ENCODE peak calls at places on chromosomes 7 and 10, in ten cellular contexts. M is tibial nerve; O is A549; K is GM10248; W is fibroblast of mammary gland; G is K562; A is WTC11; Z is HFFc6; U is CD8-positive, alpha-beta T cell; F is OCI-LY7. L is an unnamed sample.

GRCh38 chr7:145557805-145558204 is 558.8 kb upstream of the CNTNAP2 start:
- DNase-seq in M (no peak), O (no peak), K (no peak), W (no peak), G (no peak), A (no peak), Z (no peak), U (no peak), F (no peak), L (no peak)

GRCh38 chr10:127033569-127034175 is 128.4 kb downstream of the DOCK1 start:
- DNase-seq in M (no peak), O (no peak), K (no peak), W (no peak), G (no peak), A (no peak), Z (no peak), U (no peak), F (no peak), L (no peak)

GRCh38 chr7:699260-700170 is 27.0 kb upstream of the DNAAF5 start:
- DNase-seq in M (no peak), O (no peak), K (no peak), W (no peak), G (no peak), A (no peak), Z (no peak), U (no peak), F (no peak), L (no peak)

GRCh38 chr7:107917770-107918651 is 27.0 kb downstream of the DLD start:
- DNase-seq in M (no peak), O (no peak), K (no peak), W (peak), G (no peak), A (no peak), Z (no peak), U (no peak), F (no peak), L (no peak)

GRCh38 chr7:64888561-64888900 is 14.5 kb upstream of the ZNF273 start:
- DNase-seq in M (no peak), O (no peak), K (no peak), W (no peak), G (no peak), A (no peak), Z (no peak), U (no peak), F (no peak), L (peak)

GRCh38 chr10:36187382-36188042 is 545.4 kb upstream of the FZD8 start:
- DNase-seq in M (no peak), O (no peak), K (no peak), W (no peak), G (no peak), A (no peak), Z (no peak), U (no peak), F (no peak), L (no peak)

GRCh38 chr7:2722591-2722990 is 34.6 kb downstream of the AMZ1 start:
- DNase-seq in M (no peak), O (no peak), K (no peak), W (no peak), G (no peak), A (no peak), Z (no peak), U (no peak), F (no peak), L (no peak)

GRCh38 chr7:13778967-13779366 is 210.5 kb downstream of the ETV1 start:
- DNase-seq in M (no peak), O (no peak), K (no peak), W (peak), G (no peak), A (no peak), Z (peak), U (no peak), F (no peak), L (no peak)

GRCh38 chr7:137399827-137400823 is 56.6 kb upstream of the PTN start:
- DNase-seq in M (no peak), O (no peak), K (no peak), W (peak), G (no peak), A (no peak), Z (peak), U (no peak), F (no peak), L (no peak)

GRCh38 chr10:13234172-13234571 is at the start of gene UCMA:
- DNase-seq in M (no peak), O (no peak), K (peak), W (no peak), G (no peak), A (no peak), Z (no peak), U (no peak), F (no peak), L (no peak)

GRCh38 chr7:43612128-43612527 is 29.2 kb downstream of the STK17A start:
- DNase-seq in M (no peak), O (no peak), K (no peak), W (peak), G (no peak), A (no peak), Z (no peak), U (no peak), F (no peak), L (no peak)

GRCh38 chr7:5602734-5603133 is 178.7 kb downstream of the RNF216 start:
- DNase-seq in M (no peak), O (no peak), K (no peak), W (no peak), G (no peak), A (no peak), Z (no peak), U (no peak), F (no peak), L (no peak)

GRCh38 chr10:26437637-26438461 is at the start of gene APBB1IP:
- DNase-seq in M (peak), O (no peak), K (peak), W (peak), G (no peak), A (peak), Z (peak), U (peak), F (peak), L (no peak)

GRCh38 chr10:103720328-103720963 is 134.9 kb downstream of the SH3PXD2A start:
- DNase-seq in M (no peak), O (no peak), K (no peak), W (no peak), G (no peak), A (no peak), Z (no peak), U (no peak), F (no peak), L (no peak)

GRCh38 chr7:30301751-30302150 is 17.4 kb downstream of the ZNRF2 start:
- DNase-seq in M (no peak), O (no peak), K (no peak), W (no peak), G (no peak), A (peak), Z (no peak), U (no peak), F (no peak), L (no peak)

GRCh38 chr10:86711237-86711956 is 43.1 kb downstream of the LDB3 start:
- DNase-seq in M (peak), O (peak), K (peak), W (peak), G (peak), A (peak), Z (peak), U (peak), F (peak), L (peak)

GRCh38 chr7:79180533-79180932 is 272.9 kb downstream of the MAGI2 start:
- DNase-seq in M (no peak), O (no peak), K (no peak), W (peak), G (no peak), A (no peak), Z (no peak), U (no peak), F (no peak), L (no peak)

GRCh38 chr10:32015386-32015785 is 40.8 kb downstream of the KIF5B start:
- DNase-seq in M (no peak), O (no peak), K (no peak), W (no peak), G (no peak), A (no peak), Z (no peak), U (no peak), F (no peak), L (no peak)

GRCh38 chr10:88505265-88505664 is 77.9 kb downstream of the RNLS start:
- DNase-seq in M (no peak), O (no peak), K (no peak), W (no peak), G (no peak), A (no peak), Z (no peak), U (no peak), F (no peak), L (no peak)

GRCh38 chr10:112471878-112472487 is 25.0 kb downstream of the VTI1A start:
- DNase-seq in M (no peak), O (peak), K (peak), W (peak), G (peak), A (no peak), Z (peak), U (no peak), F (peak), L (peak)

GRCh38 chr10:112525215-112525614 is 78.2 kb downstream of the VTI1A start:
- DNase-seq in M (no peak), O (no peak), K (no peak), W (peak), G (no peak), A (no peak), Z (no peak), U (no peak), F (no peak), L (no peak)

GRCh38 chr10:84340187-84340586 is 11.8 kb downstream of the CCSER2 start:
- DNase-seq in M (no peak), O (no peak), K (no peak), W (no peak), G (no peak), A (no peak), Z (no peak), U (no peak), F (no peak), L (no peak)

GRCh38 chr10:8296090-8296741 is 241.7 kb downstream of the GATA3 start:
- DNase-seq in M (no peak), O (no peak), K (no peak), W (no peak), G (no peak), A (peak), Z (no peak), U (no peak), F (no peak), L (no peak)

GRCh38 chr7:152402384-152403250 is 33.2 kb downstream of the KMT2C start:
- DNase-seq in M (no peak), O (no peak), K (no peak), W (no peak), G (no peak), A (no peak), Z (no peak), U (no peak), F (no peak), L (no peak)

GRCh38 chr7:6360841-6361240 is 86.9 kb downstream of the DAGLB start:
- DNase-seq in M (no peak), O (no peak), K (no peak), W (no peak), G (no peak), A (no peak), Z (no peak), U (no peak), F (no peak), L (no peak)

GRCh38 chr10:114022292-114022691 is 21.4 kb upstream of the ADRB1 start:
- DNase-seq in M (no peak), O (no peak), K (no peak), W (peak), G (no peak), A (no peak), Z (no peak), U (no peak), F (no peak), L (no peak)

GRCh38 chr10:119251315-119251708 is 43.9 kb downstream of the GRK5 start:
- DNase-seq in M (no peak), O (no peak), K (no peak), W (peak), G (peak), A (no peak), Z (peak), U (no peak), F (no peak), L (no peak)

GRCh38 chr7:101395376-101395775 is 32.7 kb downstream of the COL26A1 start:
- DNase-seq in M (no peak), O (no peak), K (no peak), W (no peak), G (no peak), A (no peak), Z (no peak), U (no peak), F (no peak), L (no peak)

GRCh38 chr10:102624094-102624493 is 20.2 kb upstream of the TRIM8 start:
- DNase-seq in M (no peak), O (no peak), K (no peak), W (no peak), G (no peak), A (no peak), Z (no peak), U (no peak), F (no peak), L (no peak)

GRCh38 chr10:104300002-104300735 is 31.2 kb downstream of the GSTO2 start:
- DNase-seq in M (no peak), O (no peak), K (no peak), W (peak), G (no peak), A (no peak), Z (peak), U (no peak), F (no peak), L (no peak)

GRCh38 chr10:110758898-110759297 is 112.8 kb upstream of the PDCD4 start:
- DNase-seq in M (no peak), O (no peak), K (no peak), W (peak), G (no peak), A (no peak), Z (peak), U (no peak), F (no peak), L (no peak)

GRCh38 chr7:53422291-53422690 is 386.9 kb downstream of the POM121L12 start:
- DNase-seq in M (no peak), O (no peak), K (no peak), W (no peak), G (no peak), A (no peak), Z (no peak), U (no peak), F (no peak), L (no peak)

GRCh38 chr7:102122026-102122425 is 164.6 kb upstream of the SH2B2 start:
- DNase-seq in M (no peak), O (peak), K (peak), W (peak), G (no peak), A (no peak), Z (peak), U (no peak), F (peak), L (no peak)

DNA sequence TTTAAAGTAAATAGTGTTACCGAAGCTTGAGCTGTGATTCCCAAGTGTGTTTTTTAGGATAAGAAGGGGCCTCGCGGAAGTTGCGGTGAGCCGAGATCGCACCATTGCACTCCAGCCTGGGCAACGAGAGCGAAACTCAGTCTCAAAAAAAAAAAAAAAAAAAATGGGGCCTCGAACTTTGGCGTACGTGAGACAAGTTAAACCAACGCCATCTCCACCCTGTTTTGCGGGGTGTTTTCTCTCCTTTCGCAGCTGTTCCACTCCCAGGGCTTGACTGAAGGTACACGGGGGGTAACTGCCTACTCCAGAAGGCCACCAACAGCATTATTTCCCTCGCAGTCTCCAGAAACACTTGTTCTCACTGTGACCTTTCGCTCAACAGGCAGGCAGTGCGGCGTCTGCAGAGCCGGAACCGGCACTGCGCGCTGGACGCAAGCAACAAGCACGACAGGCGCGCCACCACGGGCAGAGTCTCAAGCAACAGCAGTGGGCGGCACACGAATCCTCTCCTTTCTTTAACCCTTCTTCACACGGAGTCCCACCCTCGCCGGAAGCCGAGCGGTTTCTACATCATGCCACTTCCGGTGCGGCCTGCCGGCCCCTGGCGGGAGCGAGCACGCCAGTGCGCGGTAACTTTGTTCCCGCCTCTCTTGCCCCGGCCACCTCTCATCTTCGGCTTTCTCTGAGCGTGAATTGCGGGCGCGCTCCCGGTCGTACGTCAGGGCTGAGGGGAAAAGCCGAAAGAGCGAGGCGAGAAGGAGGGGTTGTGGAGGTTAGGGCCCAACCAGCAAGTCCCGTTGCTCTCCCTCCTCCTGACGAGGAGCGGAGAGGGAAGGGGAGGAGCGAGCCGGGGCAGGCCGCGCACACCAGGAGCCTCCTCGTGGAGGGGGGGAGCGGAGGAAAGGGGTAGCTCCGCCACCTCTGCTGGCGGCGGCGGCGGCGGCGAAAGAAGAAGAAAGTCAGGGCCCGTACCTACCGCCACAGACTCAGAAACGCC is 826 bp upstream of the CDK13 start:
- DNase-seq in M (peak), O (peak), K (peak), W (peak), G (peak), A (peak), Z (peak), U (peak), F (peak), L (peak)
- TF ChIP-seq CTCF in M (no peak), O (no peak), K (no peak), W (no peak), G (peak), A (no peak), Z (no peak), U (no peak), F (no peak), L (no peak)

DNA sequence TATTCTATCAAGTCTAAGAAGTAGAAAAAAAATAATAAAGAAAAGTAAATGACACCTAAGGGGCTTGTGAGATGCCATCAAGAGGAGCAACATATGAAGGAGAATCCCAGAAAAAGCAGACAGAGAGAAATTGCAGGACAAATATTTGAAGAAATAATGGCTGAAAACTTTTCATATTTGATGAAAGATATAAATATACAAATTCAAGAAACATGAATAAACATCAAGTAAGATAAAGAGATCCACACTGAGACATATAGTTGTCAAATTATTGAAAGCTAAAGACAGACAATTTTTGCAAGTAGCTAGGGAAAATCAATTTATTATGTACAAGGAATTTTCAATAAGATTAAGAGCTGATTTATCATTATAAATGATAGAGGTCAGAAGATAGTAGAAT is 558.0 kb downstream of the ZWINT start:
- DNase-seq in M (no peak), O (no peak), K (no peak), W (no peak), G (no peak), A (no peak), Z (no peak), U (no peak), F (no peak), L (no peak)
- TF ChIP-seq CTCF in M (no peak), O (no peak), K (no peak), W (no peak), G (no peak), A (no peak), Z (no peak), U (no peak), F (no peak), L (no peak)

DNA sequence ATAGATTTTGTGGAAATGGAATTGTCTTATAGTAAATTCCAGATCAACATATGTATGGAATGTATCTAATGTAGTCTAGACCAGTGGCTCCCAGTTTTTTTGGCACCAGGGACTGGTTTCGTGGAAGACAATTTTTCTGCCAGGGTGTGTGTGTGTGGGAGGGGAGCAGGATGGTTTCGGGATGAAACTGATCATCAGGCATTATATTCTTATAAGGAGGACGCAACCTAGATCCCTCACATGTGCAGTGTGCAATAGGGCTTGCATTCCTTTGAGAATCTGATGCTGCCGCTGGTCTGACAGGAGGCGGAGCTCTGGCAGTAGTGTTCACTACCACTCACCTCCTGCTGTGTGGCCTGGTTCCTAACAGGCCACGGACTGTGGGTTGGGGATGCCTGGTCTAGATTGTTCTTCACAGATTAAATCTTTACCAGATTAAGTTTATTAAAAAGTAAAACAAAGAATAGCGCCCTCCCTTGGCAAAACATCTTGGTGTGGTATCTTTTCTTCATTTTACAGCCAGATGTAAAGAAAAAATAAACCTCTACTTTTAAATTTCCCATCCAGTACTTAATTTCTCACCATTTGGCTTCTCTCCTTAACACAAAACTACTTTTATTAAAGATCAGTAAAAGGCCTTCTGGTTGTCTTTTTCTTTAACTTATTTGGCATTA is 48.4 kb downstream of the SEPTIN7 start:
- DNase-seq in M (no peak), O (no peak), K (no peak), W (peak), G (no peak), A (peak), Z (no peak), U (no peak), F (no peak), L (no peak)
- TF ChIP-seq CTCF in M (no peak), O (no peak), K (no peak), W (no peak), G (no peak), A (no peak), Z (peak), U (no peak), F (peak), L (no peak)

DNA sequence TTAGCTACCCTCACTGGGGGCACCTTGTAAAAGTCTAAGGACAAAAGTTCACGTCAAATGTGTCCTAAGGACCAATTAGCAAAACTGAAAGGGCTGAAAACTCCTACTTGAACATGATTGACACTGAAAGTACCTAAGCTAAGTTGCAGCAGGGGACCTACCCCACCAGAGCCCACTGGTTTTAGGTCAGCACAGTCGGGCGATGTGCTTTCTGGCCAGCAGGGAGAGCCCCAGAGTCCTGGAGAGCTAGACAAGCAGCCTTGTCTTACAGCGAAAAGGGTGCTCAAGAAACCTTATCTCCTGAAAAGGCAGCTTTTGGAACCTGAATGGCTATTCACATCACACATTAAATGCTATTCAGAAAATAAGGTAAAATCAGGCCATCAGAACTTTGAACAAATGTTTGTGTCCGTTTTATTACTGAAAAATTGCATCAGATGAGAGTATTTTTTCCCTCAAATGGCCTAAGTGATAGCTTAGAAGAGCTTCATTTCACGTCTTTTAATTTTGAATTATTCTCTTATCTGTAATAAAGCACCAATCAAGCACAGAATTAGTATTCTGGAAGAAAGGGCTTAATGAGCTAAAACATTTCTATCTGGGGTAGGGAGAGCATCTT is 52.2 kb upstream of the MKI67 start:
- DNase-seq in M (no peak), O (peak), K (peak), W (peak), G (peak), A (peak), Z (no peak), U (peak), F (peak), L (no peak)
- TF ChIP-seq CTCF in M (no peak), O (peak), K (peak), W (peak), G (peak), A (no peak), Z (peak), U (peak), F (peak), L (peak)

GRCh38 chr7:72334066-72334465 is 78.1 kb downstream of the CALN1 start:
- DNase-seq in M (no peak), O (no peak), K (no peak), W (no peak), G (peak), A (no peak), Z (no peak), U (no peak), F (no peak), L (peak)
- TF ChIP-seq CTCF in M (no peak), O (no peak), K (no peak), W (no peak), G (peak), A (peak), Z (peak), U (no peak), F (peak), L (peak)

GRCh38 chr7:31488562-31489203 is 25.2 kb upstream of the ITPRID1 start:
- DNase-seq in M (peak), O (peak), K (peak), W (peak), G (peak), A (peak), Z (no peak), U (no peak), F (peak), L (no peak)
- TF ChIP-seq CTCF in M (peak), O (peak), K (peak), W (peak), G (peak), A (peak), Z (peak), U (no peak), F (peak), L (peak)